ENCODE peak calls at places on chromosome 21, in eight cellular contexts. E, Y, J, L, W, M, S and Z are unnamed samples.

GRCh38 chr21:34890724-34891609 is 158.1 kb downstream of the RUNX1 start:
- DNase-seq in E (no peak), Y (peak; percentile 65), J (no peak), L (peak; percentile 58), W (no peak), M (no peak), S (no peak), Z (no peak)

GRCh38 chr21:26715878-26716506 is 129.2 kb downstream of the ADAMTS1 start:
- DNase-seq in E (peak; percentile 80), Y (peak; percentile 75), J (peak; percentile 51), L (peak; percentile 68), W (peak; percentile 24), M (peak; percentile 57), S (no peak), Z (peak; percentile 55)

GRCh38 chr21:28725396-28725795 is 267.3 kb downstream of the LTN1 start:
- DNase-seq in E (no peak), Y (no peak), J (no peak), L (no peak), W (no peak), M (no peak), S (no peak), Z (no peak)

GRCh38 chr21:36291509-36291908 is 28.5 kb upstream of the MORC3 start:
- DNase-seq in E (no peak), Y (no peak), J (no peak), L (no peak), W (no peak), M (no peak), S (no peak), Z (no peak)

GRCh38 chr21:45108034-45108790 is 33.8 kb downstream of the ADARB1 start:
- DNase-seq in E (no peak), Y (no peak), J (no peak), L (no peak), W (no peak), M (no peak), S (no peak), Z (no peak)

GRCh38 chr21:46078322-46078981 is 19.5 kb upstream of the COL6A2 start:
- DNase-seq in E (no peak), Y (no peak), J (no peak), L (peak; percentile 21), W (no peak), M (peak; percentile 87), S (no peak), Z (no peak)

GRCh38 chr21:34534522-34534921 is 22.5 kb upstream of the KCNE1 start:
- DNase-seq in E (peak; percentile 68), Y (no peak), J (no peak), L (peak; percentile 66), W (peak; percentile 71), M (peak; percentile 30), S (no peak), Z (no peak)

GRCh38 chr21:39822042-39822441 is 45.2 kb upstream of the PCP4 start:
- DNase-seq in E (no peak), Y (no peak), J (no peak), L (no peak), W (no peak), M (no peak), S (no peak), Z (no peak)

GRCh38 chr21:35578350-35578782 is 482.0 kb downstream of the SETD4 start:
- DNase-seq in E (no peak), Y (no peak), J (no peak), L (peak; percentile 90), W (no peak), M (peak; percentile 99), S (no peak), Z (no peak)

GRCh38 chr21:27300770-27301169 is 333.9 kb upstream of the ADAMTS5 start:
- DNase-seq in E (no peak), Y (no peak), J (no peak), L (peak; percentile 62), W (no peak), M (peak; percentile 82), S (no peak), Z (no peak)

GRCh38 chr21:44965251-44966022 is 25.6 kb downstream of the SLX9 start:
- DNase-seq in E (no peak), Y (peak; percentile 72), J (no peak), L (peak; percentile 67), W (peak; percentile 45), M (peak; percentile 80), S (peak; percentile 15), Z (no peak)

GRCh38 chr21:32599146-32599925 is 12.8 kb downstream of the CFAP298 start:
- DNase-seq in E (no peak), Y (no peak), J (peak; percentile 34), L (no peak), W (no peak), M (no peak), S (no peak), Z (no peak)

GRCh38 chr21:16013570-16013969 is 283.8 kb downstream of the USP25 start:
- DNase-seq in E (no peak), Y (no peak), J (no peak), L (no peak), W (no peak), M (no peak), S (no peak), Z (no peak)

GRCh38 chr21:27412530-27412929 is 445.6 kb upstream of the ADAMTS5 start:
- DNase-seq in E (no peak), Y (no peak), J (no peak), L (no peak), W (no peak), M (no peak), S (no peak), Z (no peak)

GRCh38 chr21:14306143-14306907 is 76.6 kb downstream of the HSPA13 start:
- DNase-seq in E (peak; percentile 94), Y (no peak), J (no peak), L (peak; percentile 5), W (no peak), M (peak; percentile 39), S (no peak), Z (peak; percentile 50)

GRCh38 chr21:45479691-45480675 is 62.3 kb downstream of the SLC19A1 start:
- DNase-seq in E (no peak), Y (peak; percentile 72), J (no peak), L (no peak), W (peak; percentile 60), M (no peak), S (no peak), Z (no peak)

GRCh38 chr21:14737922-14738321 is 191.8 kb upstream of the SAMSN1 start:
- DNase-seq in E (peak; percentile 86), Y (peak; percentile 87), J (peak; percentile 12), L (peak; percentile 50), W (peak; percentile 58), M (peak; percentile 71), S (peak; percentile 51), Z (peak; percentile 82)

GRCh38 chr21:41045534-41046268 is 122.3 kb upstream of the BACE2 start:
- DNase-seq in E (peak; percentile 76), Y (no peak), J (peak; percentile 90), L (no peak), W (peak; percentile 9), M (no peak), S (no peak), Z (peak; percentile 10)

GRCh38 chr21:46116846-46117585 is 19.1 kb downstream of the COL6A2 start:
- DNase-seq in E (peak; percentile 40), Y (no peak), J (no peak), L (peak; percentile 80), W (no peak), M (peak; percentile 65), S (no peak), Z (no peak)

GRCh38 chr21:35614412-35614901 is 445.9 kb downstream of the SETD4 start:
- DNase-seq in E (peak; percentile 8), Y (no peak), J (no peak), L (peak; percentile 76), W (no peak), M (peak; percentile 70), S (no peak), Z (no peak)

GRCh38 chr21:38663282-38663681 is 142.4 kb upstream of the ETS2 start:
- DNase-seq in E (no peak), Y (no peak), J (no peak), L (no peak), W (no peak), M (no peak), S (no peak), Z (no peak)

GRCh38 chr21:41170442-41170841 is 2.5 kb downstream of the BACE2 start:
- DNase-seq in E (peak; percentile 74), Y (peak; percentile 68), J (no peak), L (peak; percentile 39), W (peak; percentile 33), M (peak; percentile 46), S (no peak), Z (peak; percentile 57)

GRCh38 chr21:44800971-44801467 is 601 bp downstream of the UBE2G2 start:
- DNase-seq in E (peak; percentile 71), Y (peak; percentile 78), J (peak; percentile 37), L (peak; percentile 41), W (peak; percentile 26), M (peak; percentile 39), S (no peak), Z (peak; percentile 71)

GRCh38 chr21:16530656-16531055 is 800.9 kb downstream of the USP25 start:
- DNase-seq in E (no peak), Y (no peak), J (no peak), L (no peak), W (no peak), M (no peak), S (no peak), Z (no peak)

GRCh38 chr21:44706026-44706705 is 5.2 kb downstream of the TSPEAR start:
- DNase-seq in E (no peak), Y (no peak), J (no peak), L (no peak), W (no peak), M (no peak), S (no peak), Z (no peak)

GRCh38 chr21:32993894-32994293 is 31.8 kb upstream of the OLIG2 start:
- DNase-seq in E (no peak), Y (no peak), J (no peak), L (no peak), W (no peak), M (no peak), S (no peak), Z (no peak)

GRCh38 chr21:38269567-38269917 is 12.8 kb downstream of the KCNJ15 start:
- DNase-seq in E (no peak), Y (no peak), J (no peak), L (no peak), W (no peak), M (peak; percentile 39), S (no peak), Z (no peak)

GRCh38 chr21:45909238-45909785 is 72.3 kb upstream of the COL6A1 start:
- DNase-seq in E (no peak), Y (no peak), J (no peak), L (no peak), W (no peak), M (no peak), S (no peak), Z (no peak)

GRCh38 chr21:14403681-14404318 is 20.9 kb upstream of the HSPA13 start:
- DNase-seq in E (peak; percentile 65), Y (peak; percentile 63), J (peak; percentile 5), L (peak; percentile 26), W (no peak), M (peak; percentile 45), S (no peak), Z (peak; percentile 68)

GRCh38 chr21:41931041-41931451 is 22.8 kb downstream of the C2CD2 start:
- DNase-seq in E (no peak), Y (no peak), J (no peak), L (no peak), W (no peak), M (no peak), S (no peak), Z (no peak)